ENCODE peak calls at places on chromosomes 11 and 22, in ten cellular contexts. One of them, this sample, is unnamed.

GRCh38 chr22:50684501-50684900 is 11.9 kb downstream of the SHANK3 start:
- DNase-seq in CD8-positive, alpha-beta T cell: no peak
- DNase-seq in RWPE2: no peak
- DNase-seq in neural progenitor cell: no peak
- DNase-seq in esophagus squamous epithelium: no peak
- DNase-seq in right atrium auricular region: peak
- DNase-seq in cardiac muscle cell: no peak
- DNase-seq in adrenal gland: no peak
- DNase-seq in OCI-LY7: no peak
- DNase-seq in breast epithelium: no peak
- DNase-seq in this sample: no peak

GRCh38 chr11:46247090-46247489 is 30.4 kb upstream of the CREB3L1 start:
- DNase-seq in CD8-positive, alpha-beta T cell: no peak
- DNase-seq in RWPE2: no peak
- DNase-seq in neural progenitor cell: no peak
- DNase-seq in esophagus squamous epithelium: no peak
- DNase-seq in right atrium auricular region: no peak
- DNase-seq in cardiac muscle cell: peak
- DNase-seq in adrenal gland: peak
- DNase-seq in OCI-LY7: no peak
- DNase-seq in breast epithelium: no peak
- DNase-seq in this sample: peak

GRCh38 chr11:6022954-6023353 is 7.6 kb downstream of the OR56A1 start:
- DNase-seq in CD8-positive, alpha-beta T cell: no peak
- DNase-seq in RWPE2: no peak
- DNase-seq in neural progenitor cell: peak
- DNase-seq in esophagus squamous epithelium: no peak
- DNase-seq in right atrium auricular region: no peak
- DNase-seq in cardiac muscle cell: peak
- DNase-seq in adrenal gland: peak
- DNase-seq in OCI-LY7: peak
- DNase-seq in breast epithelium: no peak
- DNase-seq in this sample: peak

GRCh38 chr22:20254975-20255946 is 12.9 kb downstream of the RTN4R start:
- DNase-seq in CD8-positive, alpha-beta T cell: no peak
- DNase-seq in RWPE2: no peak
- DNase-seq in neural progenitor cell: no peak
- DNase-seq in esophagus squamous epithelium: no peak
- DNase-seq in right atrium auricular region: no peak
- DNase-seq in cardiac muscle cell: no peak
- DNase-seq in adrenal gland: no peak
- DNase-seq in OCI-LY7: no peak
- DNase-seq in breast epithelium: no peak
- DNase-seq in this sample: no peak

GRCh38 chr11:68020575-68020974 is 9.9 kb upstream of the NDUFS8 start:
- DNase-seq in CD8-positive, alpha-beta T cell: no peak
- DNase-seq in RWPE2: no peak
- DNase-seq in neural progenitor cell: peak
- DNase-seq in esophagus squamous epithelium: no peak
- DNase-seq in right atrium auricular region: no peak
- DNase-seq in cardiac muscle cell: peak
- DNase-seq in adrenal gland: no peak
- DNase-seq in OCI-LY7: peak
- DNase-seq in breast epithelium: peak
- DNase-seq in this sample: no peak

GRCh38 chr11:134120143-134120850 is 51.4 kb downstream of the JAM3 start:
- DNase-seq in CD8-positive, alpha-beta T cell: no peak
- DNase-seq in RWPE2: no peak
- DNase-seq in neural progenitor cell: no peak
- DNase-seq in esophagus squamous epithelium: no peak
- DNase-seq in right atrium auricular region: peak
- DNase-seq in cardiac muscle cell: peak
- DNase-seq in adrenal gland: peak
- DNase-seq in OCI-LY7: no peak
- DNase-seq in breast epithelium: peak
- DNase-seq in this sample: peak

GRCh38 chr11:4700436-4700820 is 2.8 kb upstream of the OR51E2 start:
- DNase-seq in CD8-positive, alpha-beta T cell: no peak
- DNase-seq in RWPE2: no peak
- DNase-seq in neural progenitor cell: no peak
- DNase-seq in esophagus squamous epithelium: no peak
- DNase-seq in right atrium auricular region: no peak
- DNase-seq in cardiac muscle cell: no peak
- DNase-seq in adrenal gland: no peak
- DNase-seq in OCI-LY7: no peak
- DNase-seq in breast epithelium: no peak
- DNase-seq in this sample: no peak

GRCh38 chr11:118437046-118437735 is 899 bp downstream of the KMT2A start:
- DNase-seq in CD8-positive, alpha-beta T cell: peak
- DNase-seq in RWPE2: no peak
- DNase-seq in neural progenitor cell: peak
- DNase-seq in esophagus squamous epithelium: no peak
- DNase-seq in right atrium auricular region: no peak
- DNase-seq in cardiac muscle cell: peak
- DNase-seq in adrenal gland: peak
- DNase-seq in OCI-LY7: peak
- DNase-seq in breast epithelium: peak
- DNase-seq in this sample: peak

GRCh38 chr11:35579557-35580396 is 38.5 kb upstream of the FJX1 start:
- DNase-seq in CD8-positive, alpha-beta T cell: no peak
- DNase-seq in RWPE2: no peak
- DNase-seq in neural progenitor cell: no peak
- DNase-seq in esophagus squamous epithelium: no peak
- DNase-seq in right atrium auricular region: no peak
- DNase-seq in cardiac muscle cell: peak
- DNase-seq in adrenal gland: no peak
- DNase-seq in OCI-LY7: no peak
- DNase-seq in breast epithelium: no peak
- DNase-seq in this sample: peak

GRCh38 chr11:18720811-18721575 is 5.0 kb downstream of the IGSF22 start:
- DNase-seq in CD8-positive, alpha-beta T cell: peak
- DNase-seq in RWPE2: no peak
- DNase-seq in neural progenitor cell: peak
- DNase-seq in esophagus squamous epithelium: no peak
- DNase-seq in right atrium auricular region: peak
- DNase-seq in cardiac muscle cell: peak
- DNase-seq in adrenal gland: peak
- DNase-seq in OCI-LY7: no peak
- DNase-seq in breast epithelium: peak
- DNase-seq in this sample: peak

GRCh38 chr11:134412508-134413333 is 679 bp upstream of the B3GAT1 start:
- DNase-seq in CD8-positive, alpha-beta T cell: peak
- DNase-seq in RWPE2: no peak
- DNase-seq in neural progenitor cell: peak
- DNase-seq in esophagus squamous epithelium: no peak
- DNase-seq in right atrium auricular region: no peak
- DNase-seq in cardiac muscle cell: peak
- DNase-seq in adrenal gland: no peak
- DNase-seq in OCI-LY7: no peak
- DNase-seq in breast epithelium: no peak
- DNase-seq in this sample: no peak

GRCh38 chr11:83648610-83649467 is 362.7 kb upstream of the CCDC90B start:
- DNase-seq in CD8-positive, alpha-beta T cell: no peak
- DNase-seq in RWPE2: no peak
- DNase-seq in neural progenitor cell: peak
- DNase-seq in esophagus squamous epithelium: no peak
- DNase-seq in right atrium auricular region: no peak
- DNase-seq in cardiac muscle cell: no peak
- DNase-seq in adrenal gland: no peak
- DNase-seq in OCI-LY7: no peak
- DNase-seq in breast epithelium: no peak
- DNase-seq in this sample: peak

GRCh38 chr11:125593113-125593761 is 585 bp downstream of the STT3A start:
- DNase-seq in CD8-positive, alpha-beta T cell: no peak
- DNase-seq in RWPE2: peak
- DNase-seq in neural progenitor cell: no peak
- DNase-seq in esophagus squamous epithelium: no peak
- DNase-seq in right atrium auricular region: no peak
- DNase-seq in cardiac muscle cell: peak
- DNase-seq in adrenal gland: no peak
- DNase-seq in OCI-LY7: no peak
- DNase-seq in breast epithelium: no peak
- DNase-seq in this sample: peak

GRCh38 chr22:50115693-50116092 is 25.9 kb downstream of the MOV10L1 start:
- DNase-seq in CD8-positive, alpha-beta T cell: no peak
- DNase-seq in RWPE2: no peak
- DNase-seq in neural progenitor cell: no peak
- DNase-seq in esophagus squamous epithelium: no peak
- DNase-seq in right atrium auricular region: no peak
- DNase-seq in cardiac muscle cell: peak
- DNase-seq in adrenal gland: peak
- DNase-seq in OCI-LY7: no peak
- DNase-seq in breast epithelium: peak
- DNase-seq in this sample: no peak

GRCh38 chr11:47105974-47106373 is 70.7 kb downstream of the ARFGAP2 start:
- DNase-seq in CD8-positive, alpha-beta T cell: no peak
- DNase-seq in RWPE2: no peak
- DNase-seq in neural progenitor cell: no peak
- DNase-seq in esophagus squamous epithelium: no peak
- DNase-seq in right atrium auricular region: no peak
- DNase-seq in cardiac muscle cell: no peak
- DNase-seq in adrenal gland: no peak
- DNase-seq in OCI-LY7: no peak
- DNase-seq in breast epithelium: no peak
- DNase-seq in this sample: no peak

GRCh38 chr11:46489668-46490560 is 98.3 kb upstream of the CHRM4 start:
- DNase-seq in CD8-positive, alpha-beta T cell: peak
- DNase-seq in RWPE2: no peak
- DNase-seq in neural progenitor cell: peak
- DNase-seq in esophagus squamous epithelium: no peak
- DNase-seq in right atrium auricular region: no peak
- DNase-seq in cardiac muscle cell: peak
- DNase-seq in adrenal gland: no peak
- DNase-seq in OCI-LY7: peak
- DNase-seq in breast epithelium: no peak
- DNase-seq in this sample: peak

GRCh38 chr11:46106530-46107407 is 14.5 kb downstream of the PHF21A start:
- DNase-seq in CD8-positive, alpha-beta T cell: no peak
- DNase-seq in RWPE2: no peak
- DNase-seq in neural progenitor cell: peak
- DNase-seq in esophagus squamous epithelium: no peak
- DNase-seq in right atrium auricular region: no peak
- DNase-seq in cardiac muscle cell: peak
- DNase-seq in adrenal gland: no peak
- DNase-seq in OCI-LY7: no peak
- DNase-seq in breast epithelium: no peak
- DNase-seq in this sample: no peak

GRCh38 chr11:120400564-120401364 is 64.6 kb downstream of the ARHGEF12 start:
- DNase-seq in CD8-positive, alpha-beta T cell: no peak
- DNase-seq in RWPE2: peak
- DNase-seq in neural progenitor cell: no peak
- DNase-seq in esophagus squamous epithelium: no peak
- DNase-seq in right atrium auricular region: peak
- DNase-seq in cardiac muscle cell: peak
- DNase-seq in adrenal gland: peak
- DNase-seq in OCI-LY7: no peak
- DNase-seq in breast epithelium: no peak
- DNase-seq in this sample: peak
- H3K4me3 ChIP-seq in CD8-positive, alpha-beta T cell: no peak
- H3K4me3 ChIP-seq in RWPE2: peak
- H3K4me3 ChIP-seq in neural progenitor cell: no peak
- H3K4me3 ChIP-seq in esophagus squamous epithelium: peak
- H3K4me3 ChIP-seq in right atrium auricular region: no peak
- H3K4me3 ChIP-seq in cardiac muscle cell: no peak
- H3K4me3 ChIP-seq in adrenal gland: no peak
- H3K4me3 ChIP-seq in OCI-LY7: no peak
- H3K4me3 ChIP-seq in breast epithelium: no peak
- H3K4me3 ChIP-seq in this sample: peak

DNA sequence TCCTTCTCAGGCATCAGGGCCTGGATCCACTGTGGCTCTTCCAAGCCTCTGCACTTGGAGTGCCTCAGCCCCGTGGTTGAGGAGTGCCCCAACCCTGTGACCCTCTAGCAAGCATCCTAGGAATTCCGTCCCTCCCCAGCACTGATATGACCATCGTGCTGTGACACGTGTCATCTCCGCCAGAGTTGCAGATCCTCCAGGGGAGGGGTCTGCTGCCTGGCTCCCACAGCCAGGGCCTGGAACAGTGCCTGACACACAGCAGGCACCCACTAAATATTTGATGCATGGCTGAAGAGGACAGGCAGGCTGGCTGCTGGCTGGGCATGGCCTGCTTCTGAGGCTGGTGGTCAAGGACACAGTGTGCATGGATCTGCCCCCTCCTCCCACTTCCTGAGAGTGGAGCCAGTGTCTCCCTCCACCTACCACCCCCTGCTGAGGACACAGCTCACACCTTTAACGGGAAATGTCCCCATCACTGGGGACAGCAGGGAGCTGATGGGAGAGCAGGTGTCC is 1.7 kb upstream of the CD81 start:
- DNase-seq in CD8-positive, alpha-beta T cell: no peak
- DNase-seq in RWPE2: no peak
- DNase-seq in neural progenitor cell: no peak
- DNase-seq in esophagus squamous epithelium: no peak
- DNase-seq in right atrium auricular region: no peak
- DNase-seq in cardiac muscle cell: no peak
- DNase-seq in adrenal gland: peak
- DNase-seq in OCI-LY7: no peak
- DNase-seq in breast epithelium: no peak
- DNase-seq in this sample: no peak
- TF ChIP-seq CTCF in CD8-positive, alpha-beta T cell: no peak
- TF ChIP-seq CTCF in RWPE2: no peak
- TF ChIP-seq CTCF in neural progenitor cell: no peak
- TF ChIP-seq CTCF in esophagus squamous epithelium: no peak
- TF ChIP-seq CTCF in right atrium auricular region: peak
- TF ChIP-seq CTCF in cardiac muscle cell: no peak
- TF ChIP-seq CTCF in adrenal gland: no peak
- TF ChIP-seq CTCF in OCI-LY7: no peak
- TF ChIP-seq CTCF in breast epithelium: no peak
- TF ChIP-seq CTCF in this sample: peak

GRCh38 chr22:38413085-38414008 is 41.7 kb downstream of the KCNJ4 start:
- DNase-seq in CD8-positive, alpha-beta T cell: peak
- DNase-seq in RWPE2: peak
- DNase-seq in neural progenitor cell: no peak
- DNase-seq in esophagus squamous epithelium: no peak
- DNase-seq in right atrium auricular region: no peak
- DNase-seq in cardiac muscle cell: peak
- DNase-seq in adrenal gland: no peak
- DNase-seq in OCI-LY7: no peak
- DNase-seq in breast epithelium: no peak
- DNase-seq in this sample: no peak
- H3K4me3 ChIP-seq in CD8-positive, alpha-beta T cell: no peak
- H3K4me3 ChIP-seq in RWPE2: no peak
- H3K4me3 ChIP-seq in neural progenitor cell: no peak
- H3K4me3 ChIP-seq in esophagus squamous epithelium: peak
- H3K4me3 ChIP-seq in right atrium auricular region: peak
- H3K4me3 ChIP-seq in cardiac muscle cell: no peak
- H3K4me3 ChIP-seq in adrenal gland: no peak
- H3K4me3 ChIP-seq in OCI-LY7: no peak
- H3K4me3 ChIP-seq in breast epithelium: no peak
- H3K4me3 ChIP-seq in this sample: no peak

DNA sequence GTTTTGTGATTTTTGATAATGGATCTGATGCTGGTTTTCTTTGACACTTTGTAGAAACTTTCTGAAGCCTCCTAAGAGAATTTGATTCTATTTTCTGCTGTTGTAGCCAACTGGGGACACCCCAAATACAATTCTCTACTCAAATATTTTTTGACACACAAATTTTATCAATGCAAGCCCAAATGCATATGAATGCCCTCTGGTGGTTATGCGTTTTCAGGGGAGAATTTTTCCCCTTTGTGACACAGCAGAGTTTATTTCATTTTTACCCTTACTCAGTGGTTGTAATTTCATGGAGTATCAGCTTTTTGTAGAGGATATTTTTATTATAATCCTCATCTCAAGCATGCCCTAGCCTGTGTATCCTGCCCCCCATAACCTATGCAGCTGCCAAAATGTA is 44.7 kb upstream of the MTMR2 start:
- DNase-seq in CD8-positive, alpha-beta T cell: no peak
- DNase-seq in RWPE2: no peak
- DNase-seq in neural progenitor cell: no peak
- DNase-seq in esophagus squamous epithelium: no peak
- DNase-seq in right atrium auricular region: no peak
- DNase-seq in cardiac muscle cell: peak
- DNase-seq in adrenal gland: no peak
- DNase-seq in OCI-LY7: peak
- DNase-seq in breast epithelium: no peak
- DNase-seq in this sample: peak
- TF ChIP-seq CTCF in CD8-positive, alpha-beta T cell: no peak
- TF ChIP-seq CTCF in RWPE2: peak
- TF ChIP-seq CTCF in neural progenitor cell: no peak
- TF ChIP-seq CTCF in esophagus squamous epithelium: no peak
- TF ChIP-seq CTCF in right atrium auricular region: peak
- TF ChIP-seq CTCF in cardiac muscle cell: peak
- TF ChIP-seq CTCF in adrenal gland: no peak
- TF ChIP-seq CTCF in OCI-LY7: peak
- TF ChIP-seq CTCF in breast epithelium: no peak
- TF ChIP-seq CTCF in this sample: peak